ENCODE peak calls at places on chromosomes 11 and 22, in seven cellular contexts. V is IMR-90, G is endodermal cell, D is progenitor cell of endocrine pancreas, C is cardiac muscle cell, W is kidney epithelial cell, O is AG10803. J is an unnamed sample.

GRCh38 chr11:13051257-13051656 is 42.1 kb downstream of the RASSF10 start:
- DNase-seq in V (no peak), G (no peak), D (no peak), C (no peak), W (no peak), O (no peak), J (no peak)

GRCh38 chr11:1625541-1625940 is 3.6 kb upstream of the KRTAP5-4 start:
- DNase-seq in V (no peak), G (no peak), D (no peak), C (no peak), W (no peak), O (no peak), J (no peak)

GRCh38 chr11:2529173-2529572 is 84.4 kb downstream of the KCNQ1 start:
- DNase-seq in V (no peak), G (no peak), D (no peak), C (no peak), W (no peak), O (no peak), J (no peak)

GRCh38 chr11:2775626-2776350 is 76.0 kb upstream of the KCNQ1OT1 start:
- DNase-seq in V (no peak), G (peak), D (peak), C (no peak), W (no peak), O (no peak), J (peak)

GRCh38 chr22:31504282-31504681 is 7.9 kb downstream of the SFI1 start:
- DNase-seq in V (peak), G (no peak), D (no peak), C (peak), W (no peak), O (peak), J (no peak)

GRCh38 chr11:31106963-31107576 is 262.5 kb downstream of the DCDC1 start:
- DNase-seq in V (peak), G (peak), D (peak), C (peak), W (peak), O (peak), J (no peak)

GRCh38 chr11:120068114-120068573 is 69.8 kb downstream of the TRIM29 start:
- DNase-seq in V (peak), G (peak), D (no peak), C (peak), W (peak), O (peak), J (no peak)

GRCh38 chr11:6608726-6609501 is 3.1 kb downstream of the TAF10 start:
- DNase-seq in V (no peak), G (peak), D (no peak), C (no peak), W (no peak), O (no peak), J (no peak)

GRCh38 chr11:118908931-118909618 is 16.7 kb downstream of the BCL9L start:
- DNase-seq in V (peak), G (peak), D (no peak), C (peak), W (no peak), O (peak), J (peak)

GRCh38 chr22:23913306-23913660 is 19.1 kb downstream of the MIF start:
- DNase-seq in V (no peak), G (no peak), D (no peak), C (no peak), W (no peak), O (no peak), J (no peak)

GRCh38 chr11:14189874-14190273 is 169.1 kb downstream of the RRAS2 start:
- DNase-seq in V (no peak), G (no peak), D (no peak), C (peak), W (no peak), O (peak), J (no peak)

GRCh38 chr11:105181521-105181920 is 42.0 kb upstream of the CARD18 start:
- DNase-seq in V (peak), G (no peak), D (no peak), C (peak), W (no peak), O (peak), J (no peak)

GRCh38 chr11:1557904-1558831 is 13.9 kb downstream of the DUSP8 start:
- DNase-seq in V (peak), G (peak), D (no peak), C (peak), W (peak), O (peak), J (peak)

GRCh38 chr11:2297623-2298030 is 4.1 kb downstream of the C11orf21 start:
- DNase-seq in V (no peak), G (peak), D (no peak), C (no peak), W (no peak), O (no peak), J (no peak)

GRCh38 chr11:86577663-86578636 is 94.5 kb downstream of the ME3 start:
- DNase-seq in V (peak), G (no peak), D (no peak), C (peak), W (no peak), O (peak), J (no peak)

GRCh38 chr11:75907926-75908527 is 93.0 kb downstream of the UVRAG start:
- DNase-seq in V (no peak), G (no peak), D (no peak), C (no peak), W (no peak), O (no peak), J (no peak)

GRCh38 chr22:32490279-32490678 is 15.7 kb downstream of the FBXO7 start:
- DNase-seq in V (no peak), G (no peak), D (no peak), C (no peak), W (no peak), O (no peak), J (no peak)

GRCh38 chr11:116073854-116074837 is 569.9 kb upstream of the CADM1 start:
- DNase-seq in V (no peak), G (peak), D (no peak), C (peak), W (peak), O (no peak), J (no peak)

GRCh38 chr22:17581056-17581455 is 17.8 kb downstream of the SLC25A18 start:
- DNase-seq in V (no peak), G (no peak), D (no peak), C (no peak), W (no peak), O (no peak), J (no peak)

GRCh38 chr11:2258501-2259465 is 11.6 kb downstream of the ASCL2 start:
- DNase-seq in V (no peak), G (peak), D (no peak), C (no peak), W (no peak), O (no peak), J (peak)

GRCh38 chr11:118565062-118565461 is 669 bp downstream of the IFT46 start:
- DNase-seq in V (no peak), G (no peak), D (no peak), C (peak), W (no peak), O (peak), J (no peak)

GRCh38 chr22:20495861-20496681 is 476 bp upstream of the KLHL22 start:
- DNase-seq in V (peak), G (peak), D (peak), C (peak), W (no peak), O (peak), J (peak)

GRCh38 chr11:112499153-112499907 is 238.7 kb upstream of the PLET1 start:
- DNase-seq in V (no peak), G (peak), D (no peak), C (no peak), W (no peak), O (no peak), J (no peak)

GRCh38 chr11:128790200-128790599 is 76.9 kb downstream of the KCNJ1 start:
- DNase-seq in V (peak), G (no peak), D (no peak), C (peak), W (no peak), O (peak), J (no peak)

GRCh38 chr11:132095230-132096165 is 725.1 kb downstream of the NTM start:
- DNase-seq in V (no peak), G (no peak), D (no peak), C (no peak), W (no peak), O (no peak), J (no peak)

GRCh38 chr11:120028181-120028935 is 109.6 kb downstream of the TRIM29 start:
- DNase-seq in V (no peak), G (peak), D (no peak), C (no peak), W (no peak), O (no peak), J (no peak)

GRCh38 chr11:88318017-88318416 is 19.5 kb downstream of the CTSC start:
- DNase-seq in V (no peak), G (no peak), D (no peak), C (no peak), W (no peak), O (no peak), J (no peak)

GRCh38 chr11:19276859-19277808 is 36.4 kb upstream of the E2F8 start:
- DNase-seq in V (no peak), G (no peak), D (no peak), C (peak), W (no peak), O (no peak), J (no peak)

GRCh38 chr11:1218788-1219445 is 3.9 kb upstream of the MUC5B start:
- DNase-seq in V (no peak), G (peak), D (no peak), C (no peak), W (no peak), O (no peak), J (no peak)

GRCh38 chr11:34432822-34433221 is 5.9 kb upstream of the CAT start:
- DNase-seq in V (no peak), G (no peak), D (no peak), C (no peak), W (no peak), O (no peak), J (no peak)

GRCh38 chr11:123197711-123198110 is 2.7 kb upstream of the CLMP start:
- DNase-seq in V (peak), G (no peak), D (no peak), C (peak), W (peak), O (peak), J (no peak)

GRCh38 chr11:15793032-15793996 is 563.0 kb downstream of the SOX6 start:
- DNase-seq in V (peak), G (no peak), D (no peak), C (peak), W (peak), O (peak), J (no peak)

DNA sequence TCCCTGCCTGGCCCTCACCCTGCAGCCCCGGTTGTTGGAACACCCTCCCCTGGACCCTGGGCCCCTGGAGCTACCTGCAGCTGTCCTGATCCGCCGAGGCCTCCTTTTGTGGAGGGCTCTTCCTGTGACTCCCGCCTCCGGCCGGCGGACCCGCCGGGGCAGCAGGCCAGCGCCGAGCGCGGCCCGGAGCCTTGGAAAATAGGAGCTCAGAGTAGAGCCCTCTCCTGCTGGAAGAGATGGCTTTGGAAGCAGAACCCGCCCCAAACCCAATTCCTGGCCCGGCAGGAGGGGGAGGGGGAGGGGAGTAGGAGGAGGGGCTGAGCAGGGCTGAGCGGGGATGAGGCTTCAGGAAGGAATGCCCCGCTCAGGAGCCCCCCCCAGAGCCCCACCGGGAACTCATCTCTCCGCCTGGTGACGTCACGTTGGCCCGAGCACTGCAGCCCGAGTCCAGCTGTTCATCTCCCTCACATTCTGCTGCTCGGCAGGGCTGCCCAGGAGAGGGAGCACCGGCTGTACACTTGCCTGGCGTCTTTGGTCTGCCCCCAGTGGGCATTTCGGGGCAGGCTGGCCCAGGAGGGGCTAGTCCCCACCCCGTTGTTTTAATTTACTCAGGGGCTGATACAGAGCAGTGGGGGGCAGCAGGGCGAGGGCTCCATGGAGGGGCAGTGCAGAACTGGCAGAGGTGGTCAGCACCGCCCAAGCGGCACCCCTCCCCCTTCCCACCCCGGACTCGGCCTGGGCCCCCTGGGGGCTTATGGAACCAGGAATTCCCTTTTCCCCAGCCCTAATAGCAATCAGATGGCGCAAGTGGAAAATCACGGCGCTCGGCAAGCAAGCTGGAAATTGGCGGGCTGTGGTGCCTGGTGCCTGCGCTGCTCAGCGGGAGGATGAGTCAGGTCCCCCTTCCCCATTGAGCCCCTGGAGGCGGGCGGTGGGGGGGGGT is at the start of gene MRGPRF:
- DNase-seq in V (peak), G (peak), D (no peak), C (peak), W (no peak), O (peak), J (no peak)
- TF ChIP-seq CTCF in V (peak), G (peak), D (peak), C (peak), W (peak), O (peak), J (peak)

GRCh38 chr22:47593291-47593690 is 830.8 kb downstream of the TBC1D22A start:
- DNase-seq in V (no peak), G (peak), D (no peak), C (no peak), W (no peak), O (no peak), J (peak)

GRCh38 chr22:47591016-47591415 is 828.6 kb downstream of the TBC1D22A start:
- DNase-seq in V (no peak), G (peak), D (no peak), C (no peak), W (no peak), O (no peak), J (peak)

GRCh38 chr22:47591709-47592108 is 829.3 kb downstream of the TBC1D22A start:
- DNase-seq in V (no peak), G (peak), D (no peak), C (no peak), W (no peak), O (no peak), J (peak)

GRCh38 chr22:47593911-47594311 is 831.5 kb downstream of the TBC1D22A start:
- DNase-seq in V (no peak), G (peak), D (no peak), C (no peak), W (no peak), O (no peak), J (peak)

DNA sequence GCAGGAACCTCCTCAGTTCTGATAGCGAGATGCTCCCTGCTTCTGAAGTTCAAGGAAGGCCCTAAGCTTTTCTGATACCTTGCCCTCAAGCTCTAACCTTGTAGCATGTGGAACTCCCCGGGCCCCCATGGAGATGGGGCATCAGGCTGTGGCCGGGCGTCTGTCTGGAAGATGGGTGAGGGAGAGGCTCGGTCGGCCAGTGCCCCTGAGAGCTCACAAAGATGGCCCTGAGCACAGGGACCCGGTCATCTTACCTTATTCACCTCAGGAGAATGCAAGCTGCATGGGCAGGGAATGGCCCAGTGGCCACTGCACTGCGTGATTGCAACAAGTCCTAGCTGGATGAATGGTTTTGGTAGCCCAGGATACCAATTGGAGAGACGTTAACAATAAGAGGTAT is 830.3 kb downstream of the TBC1D22A start:
- DNase-seq in V (no peak), G (peak), D (no peak), C (no peak), W (no peak), O (no peak), J (peak)
- TF ChIP-seq CTCF in V (no peak), G (no peak), D (no peak), C (no peak), W (no peak), O (no peak), J (no peak)

GRCh38 chr22:37661160-37661924 is 2.8 kb downstream of the PDXP start:
- DNase-seq in V (peak), G (peak), D (no peak), C (peak), W (no peak), O (peak), J (no peak)
- TF ChIP-seq CTCF in V (peak), G (peak), D (peak), C (peak), W (peak), O (peak), J (peak)

GRCh38 chr11:130198292-130198691 is 38.7 kb downstream of the ST14 start:
- DNase-seq in V (no peak), G (no peak), D (no peak), C (no peak), W (no peak), O (no peak), J (no peak)

GRCh38 chr11:130197386-130198035 is 37.9 kb downstream of the ST14 start:
- DNase-seq in V (no peak), G (no peak), D (no peak), C (no peak), W (no peak), O (no peak), J (no peak)

GRCh38 chr11:130199792-130200191 is 40.2 kb downstream of the ST14 start:
- DNase-seq in V (no peak), G (no peak), D (no peak), C (no peak), W (no peak), O (no peak), J (no peak)

GRCh38 chr11:130201026-130201425 is 41.4 kb downstream of the ST14 start:
- DNase-seq in V (no peak), G (no peak), D (no peak), C (no peak), W (no peak), O (no peak), J (no peak)

DNA sequence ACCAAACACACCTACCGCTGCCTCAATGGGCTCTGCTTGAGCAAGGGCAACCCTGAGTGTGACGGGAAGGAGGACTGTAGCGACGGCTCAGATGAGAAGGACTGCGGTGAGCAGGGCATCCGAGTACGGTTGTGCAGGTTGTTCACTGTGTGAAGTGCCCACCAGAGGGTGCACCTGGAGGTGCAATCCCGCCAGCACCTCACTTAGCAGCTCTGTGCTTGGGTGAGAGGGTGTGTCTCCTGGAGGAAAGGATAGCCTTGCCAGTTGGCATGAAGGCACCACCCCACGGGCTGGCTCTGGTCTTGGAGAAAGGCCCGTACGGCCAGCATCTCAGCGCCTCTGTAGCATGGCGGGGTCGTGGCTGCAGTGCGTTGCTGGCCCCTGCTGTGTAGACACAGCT is 39.4 kb downstream of the ST14 start:
- DNase-seq in V (no peak), G (no peak), D (no peak), C (no peak), W (no peak), O (no peak), J (no peak)
- TF ChIP-seq CTCF in V (no peak), G (peak), D (no peak), C (no peak), W (no peak), O (no peak), J (no peak)

GRCh38 chr22:22879675-22880029 is 8.0 kb upstream of the IGLL5 start:
- DNase-seq in V (no peak), G (no peak), D (no peak), C (no peak), W (no peak), O (no peak), J (peak)

GRCh38 chr22:22880645-22881044 is 7.0 kb upstream of the IGLL5 start:
- DNase-seq in V (no peak), G (peak), D (no peak), C (no peak), W (no peak), O (no peak), J (peak)

GRCh38 chr22:22878211-22878570 is 9.4 kb upstream of the IGLL5 start:
- DNase-seq in V (no peak), G (peak), D (no peak), C (no peak), W (no peak), O (no peak), J (no peak)

GRCh38 chr22:22877523-22878210 is 9.9 kb upstream of the IGLL5 start:
- DNase-seq in V (peak), G (peak), D (peak), C (peak), W (peak), O (peak), J (peak)

GRCh38 chr22:22878801-22879674 is 8.6 kb upstream of the IGLL5 start:
- DNase-seq in V (no peak), G (peak), D (no peak), C (no peak), W (no peak), O (no peak), J (peak)
- TF ChIP-seq CTCF in V (no peak), G (peak), D (peak), C (no peak), W (no peak), O (no peak), J (no peak)

DNA sequence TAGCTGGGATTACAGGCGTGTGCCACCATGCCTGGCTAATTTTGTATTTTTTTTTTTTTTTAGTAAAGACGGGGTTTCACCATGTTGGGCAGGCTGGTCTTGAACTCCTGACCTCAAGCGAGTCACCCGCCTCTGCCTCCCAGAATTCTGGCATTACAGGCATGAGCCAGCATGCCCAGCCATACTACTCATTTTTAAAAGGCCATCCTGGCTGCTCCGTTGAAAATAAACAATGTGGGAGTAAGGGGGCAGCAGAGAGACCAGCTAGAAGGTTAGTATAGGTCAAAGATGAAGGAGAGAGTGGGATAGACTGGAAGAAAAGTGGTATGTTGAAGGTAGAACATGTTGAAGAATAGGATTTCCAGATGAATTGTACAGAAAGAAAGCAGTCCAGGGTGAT is 17.6 kb upstream of the LIN7C start:
- DNase-seq in V (peak), G (peak), D (no peak), C (peak), W (peak), O (peak), J (no peak)
- TF ChIP-seq CTCF in V (peak), G (peak), D (peak), C (peak), W (peak), O (peak), J (no peak)

DNA sequence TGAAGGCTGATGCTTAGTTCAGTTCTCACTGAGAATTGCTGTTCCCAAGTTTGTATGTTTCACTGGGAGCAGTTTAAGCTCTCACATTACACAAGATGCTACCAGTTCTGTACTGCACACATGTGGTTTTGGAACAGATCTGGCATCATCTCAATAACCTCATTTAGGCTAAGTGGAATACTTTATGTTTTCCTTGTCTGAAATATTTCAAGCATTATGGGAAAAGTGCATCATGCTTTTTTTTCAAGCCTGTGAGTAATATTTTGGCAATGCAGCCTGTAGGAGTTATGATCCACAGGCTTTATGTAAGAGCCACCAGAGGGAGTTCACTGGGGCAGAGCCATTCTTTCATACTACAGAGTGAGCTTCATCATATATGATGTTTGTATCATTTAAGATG is 141.5 kb downstream of the OR4C45 start:
- DNase-seq in V (peak), G (no peak), D (no peak), C (no peak), W (no peak), O (peak), J (no peak)
- TF ChIP-seq CTCF in V (no peak), G (no peak), D (no peak), C (no peak), W (no peak), O (no peak), J (no peak)